ENCODE peak calls at places on chromosomes 6 and 20, in seven cellular contexts. One of them, this sample, is unnamed.

GRCh38 chr20:63501818-63502670 is 3.2 kb upstream of the EEF1A2 start:
- DNase-seq in GM23248: no peak
- DNase-seq in neural progenitor cell: peak
- DNase-seq in PC-3: no peak
- DNase-seq in hepatocyte: no peak
- DNase-seq in HCT116: no peak
- DNase-seq in GM23338: peak
- DNase-seq in this sample: peak

GRCh38 chr20:44610313-44610965 is 28.1 kb downstream of the PKIG start:
- DNase-seq in PC-3: no peak
- DNase-seq in GM23248: no peak
- DNase-seq in hepatocyte: no peak
- DNase-seq in HCT116: no peak
- DNase-seq in GM23338: no peak
- DNase-seq in neural progenitor cell: no peak
- DNase-seq in this sample: peak

GRCh38 chr20:58623579-58624473 is 27.3 kb upstream of the STX16 start:
- DNase-seq in GM23248: peak
- DNase-seq in hepatocyte: peak
- DNase-seq in PC-3: peak
- DNase-seq in neural progenitor cell: no peak
- DNase-seq in HCT116: peak
- DNase-seq in GM23338: no peak
- DNase-seq in this sample: no peak

GRCh38 chr6:501891-502601 is 110.5 kb downstream of the IRF4 start:
- DNase-seq in PC-3: no peak
- DNase-seq in HCT116: no peak
- DNase-seq in neural progenitor cell: peak
- DNase-seq in GM23338: no peak
- DNase-seq in hepatocyte: no peak
- DNase-seq in GM23248: no peak
- DNase-seq in this sample: peak

GRCh38 chr6:141203902-141204575 is 928.7 kb upstream of the GJE1 start:
- DNase-seq in PC-3: no peak
- DNase-seq in hepatocyte: no peak
- DNase-seq in GM23338: no peak
- DNase-seq in HCT116: no peak
- DNase-seq in GM23248: peak
- DNase-seq in neural progenitor cell: no peak
- DNase-seq in this sample: no peak

GRCh38 chr20:62752671-62753501 is 43.4 kb upstream of the MRGBP start:
- DNase-seq in neural progenitor cell: no peak
- DNase-seq in GM23338: no peak
- DNase-seq in hepatocyte: peak
- DNase-seq in HCT116: no peak
- DNase-seq in GM23248: peak
- DNase-seq in PC-3: no peak
- DNase-seq in this sample: no peak

GRCh38 chr6:128209771-128210170 is 308.9 kb upstream of the THEMIS start:
- DNase-seq in GM23248: peak
- DNase-seq in PC-3: peak
- DNase-seq in hepatocyte: no peak
- DNase-seq in neural progenitor cell: no peak
- DNase-seq in HCT116: no peak
- DNase-seq in GM23338: no peak
- DNase-seq in this sample: no peak

GRCh38 chr20:17749979-17750721 is 50.4 kb downstream of the BANF2 start:
- DNase-seq in hepatocyte: no peak
- DNase-seq in HCT116: no peak
- DNase-seq in GM23338: no peak
- DNase-seq in GM23248: peak
- DNase-seq in PC-3: peak
- DNase-seq in neural progenitor cell: peak
- DNase-seq in this sample: no peak

GRCh38 chr6:160851031-160851430 is 140.5 kb upstream of the MAP3K4 start:
- DNase-seq in hepatocyte: no peak
- DNase-seq in neural progenitor cell: no peak
- DNase-seq in HCT116: no peak
- DNase-seq in PC-3: no peak
- DNase-seq in GM23338: no peak
- DNase-seq in GM23248: no peak
- DNase-seq in this sample: no peak

GRCh38 chr6:42960243-42961019 is at the start of gene GNMT:
- DNase-seq in neural progenitor cell: peak
- DNase-seq in GM23338: peak
- DNase-seq in GM23248: peak
- DNase-seq in PC-3: peak
- DNase-seq in hepatocyte: peak
- DNase-seq in HCT116: no peak
- DNase-seq in this sample: peak
- TF ChIP-seq EZH2 in neural progenitor cell: peak
- TF ChIP-seq EZH2 in GM23338: no peak
- TF ChIP-seq EZH2 in GM23248: no peak
- TF ChIP-seq EZH2 in PC-3: no peak
- TF ChIP-seq EZH2 in hepatocyte: peak
- TF ChIP-seq EZH2 in HCT116: no peak
- TF ChIP-seq EZH2 in this sample: no peak

DNA sequence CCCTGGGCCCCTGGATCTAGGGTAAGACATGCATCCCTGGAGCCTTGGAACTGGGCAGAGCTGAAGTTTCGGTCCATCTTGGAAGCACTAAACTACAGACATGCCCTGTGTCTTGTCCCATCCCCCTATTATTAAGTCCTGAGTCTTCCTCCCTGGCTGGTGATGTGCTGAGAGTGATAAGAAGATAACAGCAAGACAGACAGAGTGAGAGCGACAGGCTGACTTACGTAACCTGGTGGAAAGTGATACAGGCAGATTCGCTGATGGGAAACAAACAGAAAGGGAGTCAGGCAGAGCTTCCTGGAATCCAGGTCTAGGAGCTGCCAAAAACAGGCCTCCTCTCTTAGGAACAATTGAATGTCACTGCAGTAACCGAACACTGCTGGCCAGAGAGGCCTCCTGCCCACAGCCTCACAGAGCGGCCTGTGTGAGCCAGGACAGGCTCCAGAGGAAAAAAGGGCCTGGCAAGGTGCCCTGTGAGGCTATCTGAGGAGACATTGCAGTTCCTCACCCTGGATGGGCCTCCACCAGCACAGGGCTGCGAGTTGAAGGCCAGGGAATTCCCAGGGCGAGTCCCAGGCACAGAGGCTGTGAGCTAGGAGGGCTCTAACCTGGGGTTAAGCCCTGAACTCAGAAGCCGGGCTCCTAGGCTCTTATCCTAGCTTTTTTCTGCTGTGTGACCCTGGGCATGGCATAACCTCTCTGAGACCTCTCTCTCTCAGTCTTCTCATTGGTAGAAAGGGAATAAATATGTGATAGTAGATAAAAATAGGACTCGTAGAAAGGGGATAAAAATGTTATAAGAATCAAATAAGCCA is 34.2 kb upstream of the B4GALT5 start:
- DNase-seq in GM23248: peak
- DNase-seq in GM23338: no peak
- DNase-seq in HCT116: no peak
- DNase-seq in neural progenitor cell: no peak
- DNase-seq in PC-3: no peak
- DNase-seq in hepatocyte: peak
- DNase-seq in this sample: no peak
- H3K27ac ChIP-seq in GM23248: peak
- H3K27ac ChIP-seq in GM23338: no peak
- H3K27ac ChIP-seq in HCT116: no peak
- H3K27ac ChIP-seq in neural progenitor cell: peak
- H3K27ac ChIP-seq in PC-3: no peak
- H3K27ac ChIP-seq in hepatocyte: peak
- H3K27ac ChIP-seq in this sample: no peak

GRCh38 chr6:29626948-29627761 is 5.8 kb downstream of the GABBR1 start:
- DNase-seq in hepatocyte: peak
- DNase-seq in GM23338: no peak
- DNase-seq in HCT116: no peak
- DNase-seq in PC-3: no peak
- DNase-seq in GM23248: peak
- DNase-seq in neural progenitor cell: peak
- DNase-seq in this sample: no peak

GRCh38 chr6:29627762-29628418 is 5.1 kb downstream of the GABBR1 start:
- DNase-seq in GM23248: peak
- DNase-seq in hepatocyte: peak
- DNase-seq in HCT116: no peak
- DNase-seq in GM23338: peak
- DNase-seq in PC-3: peak
- DNase-seq in neural progenitor cell: peak
- DNase-seq in this sample: no peak

GRCh38 chr6:29620629-29621028 is 12.4 kb downstream of the GABBR1 start:
- DNase-seq in PC-3: no peak
- DNase-seq in hepatocyte: no peak
- DNase-seq in GM23338: no peak
- DNase-seq in GM23248: no peak
- DNase-seq in neural progenitor cell: no peak
- DNase-seq in HCT116: no peak
- DNase-seq in this sample: no peak

GRCh38 chr6:29625337-29625930 is 7.5 kb downstream of the GABBR1 start:
- DNase-seq in GM23338: no peak
- DNase-seq in neural progenitor cell: no peak
- DNase-seq in HCT116: no peak
- DNase-seq in hepatocyte: no peak
- DNase-seq in GM23248: no peak
- DNase-seq in PC-3: no peak
- DNase-seq in this sample: no peak

GRCh38 chr6:29624520-29624961 is 8.4 kb downstream of the GABBR1 start:
- DNase-seq in PC-3: no peak
- DNase-seq in HCT116: no peak
- DNase-seq in neural progenitor cell: no peak
- DNase-seq in GM23338: peak
- DNase-seq in hepatocyte: no peak
- DNase-seq in GM23248: no peak
- DNase-seq in this sample: no peak
- TF ChIP-seq EZH2phosphoT487 in PC-3: no peak
- TF ChIP-seq EZH2phosphoT487 in HCT116: no peak
- TF ChIP-seq EZH2phosphoT487 in neural progenitor cell: no peak
- TF ChIP-seq EZH2phosphoT487 in GM23338: no peak
- TF ChIP-seq EZH2phosphoT487 in hepatocyte: no peak
- TF ChIP-seq EZH2phosphoT487 in GM23248: no peak
- TF ChIP-seq EZH2phosphoT487 in this sample: no peak

DNA sequence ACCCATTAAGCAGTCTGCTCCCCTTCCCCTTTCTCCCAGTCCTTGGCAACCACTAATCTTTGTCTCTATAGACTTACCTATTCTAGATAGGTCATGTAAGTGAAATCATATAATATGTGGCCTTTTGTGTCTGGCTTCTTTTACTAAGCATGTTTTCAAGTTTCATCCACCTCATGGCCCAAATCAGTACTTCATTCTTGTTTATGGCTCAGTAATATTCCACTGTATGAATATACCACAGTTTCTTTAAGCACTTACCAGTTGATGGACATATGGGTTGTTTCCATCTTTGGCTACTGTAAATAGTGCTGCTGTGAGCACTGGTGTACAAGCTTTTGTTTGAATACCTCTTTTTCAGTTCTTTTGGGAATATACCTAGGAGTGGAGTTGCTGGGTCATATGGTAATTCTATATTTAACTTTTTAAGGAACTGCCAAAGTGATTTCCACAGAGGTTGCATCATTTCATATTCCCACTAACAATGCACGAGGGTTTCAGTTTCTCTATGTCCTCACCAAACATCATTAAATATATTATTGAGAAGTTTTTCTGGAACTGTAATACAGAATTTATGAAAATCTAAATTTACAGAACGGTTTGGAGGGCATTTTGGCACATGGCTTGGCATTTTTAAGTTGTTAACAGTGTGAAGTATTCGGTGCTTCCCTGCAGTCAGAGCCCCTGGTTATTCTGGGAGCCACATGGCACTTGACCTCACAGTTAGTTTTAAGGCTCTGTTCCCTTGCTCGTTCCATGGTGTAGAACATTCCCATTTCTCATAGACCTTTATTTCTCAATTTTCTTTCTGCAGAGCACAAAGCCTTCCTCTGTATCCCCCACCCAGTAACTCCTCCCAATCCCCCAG is 27.0 kb upstream of the DTNBP1 start:
- DNase-seq in neural progenitor cell: no peak
- DNase-seq in GM23338: no peak
- DNase-seq in GM23248: peak
- DNase-seq in PC-3: no peak
- DNase-seq in hepatocyte: no peak
- DNase-seq in HCT116: no peak
- DNase-seq in this sample: no peak
- TF ChIP-seq EZH2 in neural progenitor cell: no peak
- TF ChIP-seq EZH2 in GM23338: no peak
- TF ChIP-seq EZH2 in GM23248: no peak
- TF ChIP-seq EZH2 in PC-3: no peak
- TF ChIP-seq EZH2 in hepatocyte: no peak
- TF ChIP-seq EZH2 in HCT116: no peak
- TF ChIP-seq EZH2 in this sample: no peak

DNA sequence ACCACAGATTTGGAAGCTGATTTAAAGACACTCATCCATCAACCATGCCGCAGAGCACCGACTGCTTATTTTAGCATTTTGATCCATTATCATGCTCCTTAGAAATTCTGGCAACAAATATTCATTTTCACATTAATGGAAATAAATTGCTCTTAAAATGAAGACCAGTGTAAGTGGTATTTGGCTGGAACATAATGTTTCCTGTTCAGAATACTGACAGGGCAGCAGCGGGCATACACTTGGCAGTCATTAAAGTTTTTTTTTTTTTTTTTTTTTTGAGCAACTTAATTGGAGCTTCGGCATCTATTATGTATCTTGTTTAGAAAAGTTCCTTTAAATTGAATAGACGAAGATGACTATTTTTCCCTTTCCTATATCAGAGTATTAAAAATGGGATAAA is 47.4 kb downstream of the MAP3K5 start:
- DNase-seq in neural progenitor cell: no peak
- DNase-seq in PC-3: no peak
- DNase-seq in GM23338: no peak
- DNase-seq in GM23248: no peak
- DNase-seq in hepatocyte: no peak
- DNase-seq in HCT116: no peak
- DNase-seq in this sample: no peak
- H3K27ac ChIP-seq in neural progenitor cell: no peak
- H3K27ac ChIP-seq in PC-3: no peak
- H3K27ac ChIP-seq in GM23338: no peak
- H3K27ac ChIP-seq in GM23248: no peak
- H3K27ac ChIP-seq in hepatocyte: no peak
- H3K27ac ChIP-seq in HCT116: no peak
- H3K27ac ChIP-seq in this sample: no peak

GRCh38 chr6:33841070-33841469 is 37.3 kb upstream of the MLN start:
- DNase-seq in PC-3: no peak
- DNase-seq in GM23248: no peak
- DNase-seq in hepatocyte: no peak
- DNase-seq in HCT116: no peak
- DNase-seq in neural progenitor cell: no peak
- DNase-seq in GM23338: no peak
- DNase-seq in this sample: no peak

GRCh38 chr6:33839399-33840063 is 35.7 kb upstream of the MLN start:
- DNase-seq in HCT116: no peak
- DNase-seq in hepatocyte: no peak
- DNase-seq in PC-3: no peak
- DNase-seq in GM23338: no peak
- DNase-seq in neural progenitor cell: no peak
- DNase-seq in GM23248: no peak
- DNase-seq in this sample: no peak

GRCh38 chr6:33841868-33842267 is 38.1 kb upstream of the MLN start:
- DNase-seq in GM23338: no peak
- DNase-seq in neural progenitor cell: no peak
- DNase-seq in HCT116: no peak
- DNase-seq in GM23248: no peak
- DNase-seq in PC-3: no peak
- DNase-seq in hepatocyte: no peak
- DNase-seq in this sample: no peak

GRCh38 chr6:33838979-33839378 is 35.2 kb upstream of the MLN start:
- DNase-seq in HCT116: no peak
- DNase-seq in PC-3: no peak
- DNase-seq in GM23248: no peak
- DNase-seq in GM23338: no peak
- DNase-seq in hepatocyte: no peak
- DNase-seq in neural progenitor cell: no peak
- DNase-seq in this sample: no peak

GRCh38 chr6:33840064-33840926 is 36.5 kb upstream of the MLN start:
- DNase-seq in PC-3: peak
- DNase-seq in GM23338: no peak
- DNase-seq in HCT116: peak
- DNase-seq in neural progenitor cell: no peak
- DNase-seq in GM23248: peak
- DNase-seq in hepatocyte: peak
- DNase-seq in this sample: peak
- TF ChIP-seq EZH2phosphoT487 in PC-3: no peak
- TF ChIP-seq EZH2phosphoT487 in GM23338: no peak
- TF ChIP-seq EZH2phosphoT487 in HCT116: no peak
- TF ChIP-seq EZH2phosphoT487 in neural progenitor cell: no peak
- TF ChIP-seq EZH2phosphoT487 in GM23248: no peak
- TF ChIP-seq EZH2phosphoT487 in hepatocyte: no peak
- TF ChIP-seq EZH2phosphoT487 in this sample: no peak

This sample was measured in MM.1S.